ENCODE peak calls at places on chromosomes 13 and 19, in four cellular contexts. R, L, U and G are unnamed samples.

GRCh38 chr19:6223461-6224307 is 56.1 kb downstream of the MLLT1 start:
- DNase-seq in L (no peak), R (no peak), U (no peak), G (no peak)

GRCh38 chr19:11361037-11361770 is 6.0 kb downstream of the PLPPR2 start:
- DNase-seq in U (peak), R (no peak), L (no peak), G (no peak)

GRCh38 chr13:41193919-41194824 is at the start of gene KBTBD7:
- DNase-seq in R (peak), U (peak), L (peak), G (peak)

GRCh38 chr19:34733266-34733825 is 697 bp upstream of the ZNF181 start:
- DNase-seq in U (peak), L (no peak), R (no peak), G (no peak)

GRCh38 chr19:45140144-45140503 is 20.7 kb downstream of the NKPD1 start:
- DNase-seq in L (no peak), U (no peak), R (no peak), G (no peak)

GRCh38 chr13:21137696-21138095 is 38.7 kb downstream of the SKA3 start:
- DNase-seq in U (no peak), R (no peak), L (no peak), G (no peak)

GRCh38 chr19:16514383-16515019 is 18.3 kb downstream of the C19orf44 start:
- DNase-seq in R (no peak), L (no peak), U (peak), G (no peak)

GRCh38 chr13:32209670-32210069 is 105.5 kb downstream of the ZAR1L start:
- DNase-seq in U (peak), R (no peak), L (no peak), G (no peak)

GRCh38 chr19:2477141-2477710 is 1.3 kb downstream of the GADD45B start:
- DNase-seq in R (no peak), L (no peak), U (no peak), G (peak)

GRCh38 chr13:34156841-34157365 is 339.0 kb downstream of the RFC3 start:
- DNase-seq in R (peak), U (peak), L (no peak), G (peak)